ENCODE peak calls at places on chromosome 4, in nine cellular contexts. Y is non-pigmented ciliary epithelial cell; W is amniotic epithelial cell; C is activated CD4-positive, alpha-beta T cell treated with anti-CD3 and anti-CD28 coated beads, Interleukin-2, amount 10 ng/mL, durations not matched to agents 7 days and 5 days; K is NCI-H2029; G is stomach; N is NCI-H1417 treated with DMSO at 0.1 percent for 48 hours; D is HAP-1; T is Caki2. H is an unnamed sample.

GRCh38 chr4:129545599-129546278 is 449.8 kb downstream of the C4orf33 start:
- DNase-seq in Y (peak; percentile 6), W (peak; percentile 85), C (no peak), K (peak; percentile 34), G (peak; percentile 26), N (no peak), D (no peak), T (no peak), H (peak; percentile 83)

GRCh38 chr4:1305781-1306455 is 16.2 kb downstream of the MAEA start:
- DNase-seq in Y (no peak), W (no peak), C (peak; percentile 22), K (no peak), G (no peak), N (no peak), D (no peak), T (no peak), H (no peak)

GRCh38 chr4:60195256-60195655 is 1004.9 kb upstream of the ADGRL3 start:
- DNase-seq in Y (no peak), W (peak; percentile 7), C (no peak), K (no peak), G (no peak), N (no peak), D (no peak), T (no peak), H (no peak)

GRCh38 chr4:76883147-76883546 is 14.8 kb downstream of the SOWAHB start:
- DNase-seq in Y (peak; percentile 81), W (peak; percentile 18), C (no peak), K (no peak), G (no peak), N (no peak), D (no peak), T (no peak), H (no peak)

GRCh38 chr4:127624176-127624575 is 8.6 kb upstream of the INTU start:
- DNase-seq in Y (no peak), W (no peak), C (no peak), K (no peak), G (no peak), N (no peak), D (no peak), T (no peak), H (no peak)

GRCh38 chr4:102842367-102842766 is 15.0 kb upstream of the UBE2D3 start:
- DNase-seq in Y (no peak), W (no peak), C (no peak), K (no peak), G (no peak), N (no peak), D (no peak), T (no peak), H (no peak)

GRCh38 chr4:11615601-11616000 is 186.9 kb upstream of the HS3ST1 start:
- DNase-seq in Y (no peak), W (peak; percentile 16), C (no peak), K (no peak), G (no peak), N (no peak), D (no peak), T (no peak), H (no peak)

GRCh38 chr4:183758006-183758734 is 99.1 kb downstream of the TRAPPC11 start:
- DNase-seq in Y (no peak), W (peak; percentile 9), C (no peak), K (peak; percentile 7), G (no peak), N (no peak), D (peak; percentile 20), T (no peak), H (no peak)

GRCh38 chr4:761739-762138 is 56.1 kb downstream of the PCGF3 start:
- DNase-seq in Y (no peak), W (no peak), C (no peak), K (no peak), G (no peak), N (no peak), D (no peak), T (no peak), H (no peak)